ENCODE peak calls at places on chromosome 22, in eight cellular contexts. Q is NCI-H2081 treated with DMSO at 0.1 percent for 48 hours; E is SW 1271; O is dermis blood vessel endothelial cell; M is GM19239; G is ureter; N is Jurkat, Clone E6-1; K is activated CD4-positive, alpha-beta T cell treated with anti-CD3 and anti-CD28 coated beads, Interleukin-2, amount 50 U/mL, for 48 hours. H is an unnamed sample.

GRCh38 chr22:20569059-20570058 is 61.9 kb downstream of the MED15 start:
- DNase-seq in Q (no peak), E (peak; percentile 83), O (peak; percentile 25), M (no peak), G (peak; percentile 83), N (peak; percentile 94), K (peak; percentile 64), H (no peak)

GRCh38 chr22:37218771-37219411 is 6.6 kb upstream of the SSTR3 start:
- DNase-seq in Q (no peak), E (no peak), O (no peak), M (peak; percentile 80), G (no peak), N (peak; percentile 99), K (no peak), H (no peak)

GRCh38 chr22:29129644-29130201 is 56.9 kb downstream of the KREMEN1 start:
- DNase-seq in Q (no peak), E (no peak), O (no peak), M (no peak), G (peak; percentile 3), N (no peak), K (no peak), H (peak; percentile 52)

GRCh38 chr22:20064545-20065262 is 15.3 kb upstream of the DGCR8 start:
- DNase-seq in Q (no peak), E (no peak), O (no peak), M (no peak), G (no peak), N (no peak), K (no peak), H (no peak)

GRCh38 chr22:46480396-46480795 is 57.0 kb downstream of the CELSR1 start:
- DNase-seq in Q (no peak), E (no peak), O (no peak), M (no peak), G (no peak), N (no peak), K (no peak), H (no peak)

GRCh38 chr22:26673485-26673884 is 16.1 kb downstream of the MIAT start:
- DNase-seq in Q (no peak), E (no peak), O (peak; percentile 40), M (no peak), G (peak; percentile 58), N (no peak), K (peak; percentile 41), H (no peak)

GRCh38 chr22:35697142-35697541 is 20.5 kb upstream of the APOL5 start:
- DNase-seq in Q (no peak), E (no peak), O (no peak), M (no peak), G (no peak), N (no peak), K (no peak), H (no peak)

GRCh38 chr22:33803371-33803770 is 116.9 kb downstream of the LARGE1 start:
- DNase-seq in Q (no peak), E (no peak), O (no peak), M (no peak), G (no peak), N (no peak), K (no peak), H (no peak)

GRCh38 chr22:46673205-46673604 is 53.0 kb downstream of the GRAMD4 start:
- DNase-seq in Q (no peak), E (no peak), O (no peak), M (no peak), G (no peak), N (no peak), K (no peak), H (no peak)

GRCh38 chr22:39490135-39490798 is 11.8 kb upstream of the MIEF1 start:
- DNase-seq in Q (peak; percentile 9), E (peak; percentile 33), O (peak; percentile 74), M (peak; percentile 98), G (peak; percentile 86), N (peak; percentile 93), K (peak; percentile 81), H (peak; percentile 95)

GRCh38 chr22:49606562-49606961 is 221.1 kb downstream of the BRD1 start:
- DNase-seq in Q (no peak), E (no peak), O (no peak), M (no peak), G (no peak), N (no peak), K (no peak), H (no peak)

GRCh38 chr22:30204742-30205111 is 41.8 kb downstream of the LIF start:
- DNase-seq in Q (no peak), E (no peak), O (no peak), M (no peak), G (no peak), N (no peak), K (no peak), H (peak; percentile 52)

GRCh38 chr22:27633296-27633871 is 168.2 kb downstream of the MN1 start:
- DNase-seq in Q (no peak), E (no peak), O (no peak), M (no peak), G (no peak), N (no peak), K (no peak), H (no peak)

GRCh38 chr22:38761202-38762162 is 5.7 kb upstream of the SUN2 start:
- DNase-seq in Q (no peak), E (no peak), O (no peak), M (no peak), G (no peak), N (no peak), K (no peak), H (no peak)

GRCh38 chr22:42050641-42051040 is 20.0 kb downstream of the NAGA start:
- DNase-seq in Q (no peak), E (no peak), O (no peak), M (no peak), G (no peak), N (no peak), K (no peak), H (no peak)

GRCh38 chr22:46076651-46077339 is 73.5 kb upstream of the PPARA start:
- DNase-seq in Q (no peak), E (no peak), O (peak; percentile 62), M (no peak), G (no peak), N (no peak), K (no peak), H (peak; percentile 43)

GRCh38 chr22:35539910-35540599 is 576 bp upstream of the RASD2 start:
- DNase-seq in Q (no peak), E (no peak), O (peak; percentile 28), M (peak; percentile 79), G (peak; percentile 67), N (no peak), K (peak; percentile 65), H (no peak)

GRCh38 chr22:19842386-19843106 is 12.1 kb downstream of the GNB1L start:
- DNase-seq in Q (no peak), E (no peak), O (no peak), M (no peak), G (no peak), N (no peak), K (no peak), H (no peak)

GRCh38 chr22:39368402-39368801 is 18.6 kb downstream of the SYNGR1 start:
- DNase-seq in Q (no peak), E (no peak), O (no peak), M (no peak), G (no peak), N (no peak), K (no peak), H (no peak)

GRCh38 chr22:31635638-31636306 is 26.2 kb downstream of the PISD start:
- DNase-seq in Q (no peak), E (no peak), O (no peak), M (no peak), G (no peak), N (no peak), K (no peak), H (no peak)

GRCh38 chr22:33923660-33924246 is 3.5 kb upstream of the LARGE1 start:
- DNase-seq in Q (no peak), E (peak; percentile 33), O (peak; percentile 79), M (peak; percentile 29), G (peak; percentile 74), N (peak; percentile 43), K (peak; percentile 22), H (peak; percentile 70)

GRCh38 chr22:30860176-30861105 is 108.1 kb downstream of the MORC2 start:
- DNase-seq in Q (no peak), E (no peak), O (no peak), M (no peak), G (peak; percentile 19), N (peak; percentile 53), K (no peak), H (no peak)

H was measured in NCI-H1694 treated with DMSO at 0.1 percent for 48 hours.